ENCODE peak calls at places on chromosomes 11 and 22, in nine cellular contexts. Y, V, O, J, D, F, K, Q and H are unnamed samples.

GRCh38 chr11:134901536-134901935 is 489.5 kb upstream of the B3GAT1 start:
- DNase-seq in K (no peak), D (no peak), J (no peak), O (no peak), V (no peak), Q (no peak), Y (no peak), F (no peak), H (no peak)

GRCh38 chr11:75872887-75873416 is 57.9 kb downstream of the UVRAG start:
- DNase-seq in Q (no peak), K (no peak), D (no peak), F (no peak), J (no peak), Y (no peak), V (no peak), O (no peak), H (no peak)

GRCh38 chr11:9825315-9825714 is 161.4 kb downstream of the SWAP70 start:
- DNase-seq in V (peak), O (no peak), Q (no peak), Y (peak), D (no peak), K (no peak), F (no peak), J (no peak), H (no peak)

GRCh38 chr22:22867996-22868715 is 19.5 kb upstream of the IGLL5 start:
- DNase-seq in O (no peak), J (no peak), F (no peak), Q (no peak), D (no peak), V (no peak), Y (no peak), K (no peak), H (no peak)

GRCh38 chr22:28141614-28142013 is 222.6 kb upstream of the PITPNB start:
- DNase-seq in Q (no peak), J (no peak), Y (peak), F (no peak), V (peak), O (no peak), K (no peak), D (no peak), H (no peak)

GRCh38 chr22:36258750-36259619 is 6.1 kb downstream of the APOL1 start:
- DNase-seq in Q (no peak), V (peak), Y (peak), O (no peak), K (no peak), D (no peak), F (peak), J (no peak), H (no peak)

GRCh38 chr11:125167292-125167953 is 2.9 kb downstream of the PKNOX2 start:
- DNase-seq in O (no peak), Y (peak), D (no peak), K (no peak), F (no peak), V (peak), J (no peak), Q (no peak), H (no peak)

GRCh38 chr22:28006271-28006670 is 87.2 kb upstream of the PITPNB start:
- DNase-seq in Q (no peak), O (no peak), Y (no peak), K (no peak), F (no peak), J (no peak), D (no peak), V (no peak), H (no peak)

GRCh38 chr11:92793189-92793588 is 176.3 kb upstream of the MTNR1B start:
- DNase-seq in F (no peak), V (no peak), O (no peak), K (no peak), D (no peak), J (no peak), Q (no peak), Y (no peak), H (no peak)

GRCh38 chr11:2398664-2399355 is 1.7 kb upstream of the TSSC4 start:
- DNase-seq in Q (no peak), J (no peak), V (no peak), K (no peak), Y (no peak), D (no peak), F (no peak), O (no peak), H (peak)

GRCh38 chr11:7969756-7970646 is 4.8 kb upstream of the NLRP10 start:
- DNase-seq in Q (no peak), J (no peak), K (no peak), V (no peak), Y (no peak), O (no peak), F (no peak), D (no peak), H (no peak)

GRCh38 chr11:125941606-125942275 is 4.1 kb upstream of the VSIG10L2 start:
- DNase-seq in F (peak), K (peak), D (peak), Q (peak), Y (peak), J (no peak), O (no peak), V (peak), H (peak)

GRCh38 chr11:110797453-110797852 is 85.2 kb upstream of the ARHGAP20 start:
- DNase-seq in V (no peak), Y (no peak), K (no peak), Q (no peak), F (no peak), O (no peak), D (no peak), J (peak), H (no peak)

GRCh38 chr22:46071451-46072029 is 78.8 kb upstream of the PPARA start:
- DNase-seq in Q (peak), J (peak), O (peak), K (peak), Y (peak), V (peak), F (peak), D (peak), H (peak)

GRCh38 chr22:49968313-49968830 is 7.8 kb downstream of the PIM3 start:
- DNase-seq in V (no peak), D (no peak), Y (no peak), Q (no peak), O (no peak), J (no peak), K (no peak), F (no peak), H (no peak)

GRCh38 chr11:118437736-118438125 is 1.4 kb downstream of the KMT2A start:
- DNase-seq in Y (peak), O (no peak), Q (peak), V (no peak), F (peak), K (peak), J (no peak), D (peak), H (peak)

GRCh38 chr22:32202539-32203180 is 2.2 kb downstream of the RFPL2 start:
- DNase-seq in D (no peak), J (no peak), K (no peak), F (peak), O (no peak), Y (peak), Q (no peak), V (peak), H (peak)

GRCh38 chr11:85845052-85845631 is 10.0 kb upstream of the CCDC83 start:
- DNase-seq in V (peak), D (no peak), Y (peak), F (no peak), J (no peak), O (no peak), K (no peak), Q (no peak), H (no peak)

GRCh38 chr11:47161134-47161854 is 15.4 kb downstream of the ARFGAP2 start:
- DNase-seq in K (peak), F (peak), D (peak), O (peak), J (peak), Y (peak), V (peak), Q (peak), H (peak)

GRCh38 chr11:10770626-10771254 is 19.7 kb downstream of the CTR9 start:
- DNase-seq in K (no peak), F (peak), V (peak), O (no peak), Q (no peak), Y (peak), J (no peak), D (no peak), H (peak)

GRCh38 chr22:47695176-47695575 is 932.7 kb downstream of the TBC1D22A start:
- DNase-seq in O (no peak), D (no peak), J (no peak), K (no peak), Y (no peak), F (no peak), V (no peak), Q (no peak), H (no peak)

GRCh38 chr11:77647906-77648305 is 10.3 kb upstream of the CLNS1A start:
- DNase-seq in K (no peak), F (no peak), O (no peak), J (no peak), D (no peak), Q (no peak), Y (no peak), V (peak), H (no peak)

GRCh38 chr11:94128746-94129504 is at the start of gene PANX1:
- DNase-seq in Y (peak), O (peak), K (peak), J (peak), F (peak), D (peak), V (peak), Q (peak), H (peak)

GRCh38 chr11:124440608-124441007 is 4.9 kb downstream of the OR8B8 start:
- DNase-seq in O (no peak), Q (no peak), J (no peak), D (no peak), V (no peak), F (no peak), Y (no peak), K (no peak), H (no peak)

GRCh38 chr11:75548571-75549272 is 13.3 kb upstream of the SERPINH1 start:
- DNase-seq in K (no peak), Q (no peak), Y (no peak), O (no peak), J (no peak), V (no peak), F (no peak), D (no peak), H (no peak)

GRCh38 chr11:17008099-17008498 is 6.1 kb downstream of the PLEKHA7 start:
- DNase-seq in Y (no peak), K (no peak), J (no peak), Q (no peak), D (no peak), O (no peak), F (no peak), V (no peak), H (no peak)

GRCh38 chr11:128582496-128583366 is 4.6 kb downstream of the ETS1 start:
- DNase-seq in V (peak), D (no peak), Y (peak), Q (no peak), O (no peak), K (no peak), J (no peak), F (peak), H (no peak)

GRCh38 chr11:128345316-128345715 is 242.0 kb downstream of the ETS1 start:
- DNase-seq in F (no peak), Q (no peak), J (no peak), K (no peak), O (no peak), D (no peak), V (no peak), Y (no peak), H (no peak)

GRCh38 chr22:47189056-47189916 is 426.8 kb downstream of the TBC1D22A start:
- DNase-seq in F (no peak), Y (no peak), Q (no peak), V (no peak), K (no peak), O (peak), J (no peak), D (no peak), H (no peak)

GRCh38 chr11:77557553-77557952 is 32.2 kb upstream of the AQP11 start:
- DNase-seq in D (no peak), F (no peak), Q (no peak), O (no peak), Y (no peak), J (peak), K (no peak), V (peak), H (peak)

GRCh38 chr11:60830478-60831142 is 11.3 kb upstream of the CCDC86 start:
- DNase-seq in D (no peak), K (no peak), Q (no peak), O (no peak), F (peak), V (no peak), Y (no peak), J (peak), H (no peak)